ENCODE peak calls at places on chromosomes 2 and 18, in seven cellular contexts. F is astrocyte; C is CD8-positive, alpha-beta T cell; J is H9; O is A549; Q is pancreas; Z is tibial nerve. B is an unnamed sample.

GRCh38 chr2:46570396-46570795 is 91.0 kb downstream of the TMEM247 start:
- DNase-seq in F (no peak), C (no peak), J (no peak), O (no peak), Q (no peak), Z (no peak), B (no peak)

GRCh38 chr2:6992821-6993228 is 75.6 kb downstream of the RNF144A start:
- DNase-seq in F (no peak), C (no peak), J (no peak), O (no peak), Q (no peak), Z (no peak), B (no peak)

GRCh38 chr18:35096677-35097011 is 55.4 kb downstream of the MAPRE2 start:
- DNase-seq in F (no peak), C (no peak), J (no peak), O (no peak), Q (no peak), Z (no peak), B (no peak)

GRCh38 chr2:35820404-35820803 is 535.2 kb upstream of the CRIM1 start:
- DNase-seq in F (no peak), C (no peak), J (no peak), O (no peak), Q (no peak), Z (no peak), B (no peak)

GRCh38 chr2:158691619-158692018 is 103.5 kb upstream of the DAPL1 start:
- DNase-seq in F (no peak), C (no peak), J (no peak), O (no peak), Q (no peak), Z (no peak), B (no peak)

GRCh38 chr2:181685150-181685688 is 4.9 kb upstream of the NEUROD1 start:
- DNase-seq in F (no peak), C (no peak), J (peak; percentile 64), O (no peak), Q (no peak), Z (no peak), B (no peak)

GRCh38 chr2:5123597-5124196 is 568.5 kb upstream of the SOX11 start:
- DNase-seq in F (no peak), C (no peak), J (no peak), O (no peak), Q (no peak), Z (no peak), B (no peak)

GRCh38 chr2:135052997-135053474 is 944 bp downstream of the RAB3GAP1 start:
- DNase-seq in F (peak; percentile 4), C (peak; percentile 7), J (no peak), O (no peak), Q (no peak), Z (no peak), B (no peak)

GRCh38 chr2:84477886-84478285 is 18.8 kb upstream of the SUCLG1 start:
- DNase-seq in F (no peak), C (no peak), J (no peak), O (no peak), Q (no peak), Z (no peak), B (no peak)

GRCh38 chr2:100891911-100892642 is 72.1 kb downstream of the NPAS2 start:
- DNase-seq in F (peak; percentile 71), C (no peak), J (no peak), O (no peak), Q (no peak), Z (peak; percentile 15), B (no peak)

GRCh38 chr2:1527153-1527992 is 114.1 kb downstream of the TPO start:
- DNase-seq in F (no peak), C (no peak), J (no peak), O (no peak), Q (no peak), Z (no peak), B (no peak)

GRCh38 chr2:121041516-121041915 is 243.5 kb downstream of the TFCP2L1 start:
- DNase-seq in F (no peak), C (no peak), J (no peak), O (no peak), Q (no peak), Z (no peak), B (no peak)

GRCh38 chr2:24334245-24334633 is 26.1 kb downstream of the ITSN2 start:
- DNase-seq in F (peak; percentile 60), C (no peak), J (no peak), O (no peak), Q (no peak), Z (no peak), B (peak; percentile 74)

GRCh38 chr2:121502781-121503180 is 27.9 kb upstream of the RNU4ATAC start:
- DNase-seq in F (peak; percentile 62), C (no peak), J (no peak), O (no peak), Q (no peak), Z (no peak), B (no peak)

GRCh38 chr2:215659650-215660049 is 223.8 kb upstream of the FN1 start:
- DNase-seq in F (no peak), C (no peak), J (no peak), O (no peak), Q (no peak), Z (no peak), B (no peak)
- H3K4me1 ChIP-seq in F (peaks cover 37% of the 10 kb centered on the region), C (no peaks in the 10 kb centered on the region), J (no peaks in the 10 kb centered on the region), O (peaks cover 19% of the 10 kb centered on the region), Q (no peaks in the 10 kb centered on the region), Z (peaks cover 4% of the 10 kb centered on the region), B (no peaks in the 10 kb centered on the region)

DNA sequence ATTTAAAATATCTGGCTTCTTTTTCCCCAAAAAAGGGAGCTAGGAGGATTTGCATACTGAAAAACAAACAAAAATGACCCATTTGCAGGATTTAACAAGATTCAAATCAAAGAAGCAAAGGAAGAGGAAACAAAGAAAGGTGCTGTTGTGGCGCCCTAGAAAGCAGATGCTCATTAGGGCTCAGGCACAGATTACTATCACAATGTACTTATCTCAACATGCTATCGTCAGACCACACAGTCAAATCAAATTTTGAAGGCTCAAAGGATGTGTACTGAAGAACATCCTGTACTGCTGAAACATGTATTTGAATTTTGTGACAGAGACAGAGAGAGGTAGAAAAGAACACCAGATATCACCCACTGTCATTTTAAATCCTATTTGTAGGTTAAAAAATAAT is 10.9 kb downstream of the RBMS1 start:
- DNase-seq in F (no peak), C (no peak), J (no peak), O (no peak), Q (no peak), Z (no peak), B (no peak)
- H3K4me1 ChIP-seq in F (no peaks in the 10 kb centered on the region), C (peaks cover 61% of the 10 kb centered on the region), J (peaks cover 4% of the 10 kb centered on the region), O (peaks cover 49% of the 10 kb centered on the region), Q (peaks cover 5% of the 10 kb centered on the region), Z (peaks cover 50% of the 10 kb centered on the region), B (peaks cover 15% of the 10 kb centered on the region)

DNA sequence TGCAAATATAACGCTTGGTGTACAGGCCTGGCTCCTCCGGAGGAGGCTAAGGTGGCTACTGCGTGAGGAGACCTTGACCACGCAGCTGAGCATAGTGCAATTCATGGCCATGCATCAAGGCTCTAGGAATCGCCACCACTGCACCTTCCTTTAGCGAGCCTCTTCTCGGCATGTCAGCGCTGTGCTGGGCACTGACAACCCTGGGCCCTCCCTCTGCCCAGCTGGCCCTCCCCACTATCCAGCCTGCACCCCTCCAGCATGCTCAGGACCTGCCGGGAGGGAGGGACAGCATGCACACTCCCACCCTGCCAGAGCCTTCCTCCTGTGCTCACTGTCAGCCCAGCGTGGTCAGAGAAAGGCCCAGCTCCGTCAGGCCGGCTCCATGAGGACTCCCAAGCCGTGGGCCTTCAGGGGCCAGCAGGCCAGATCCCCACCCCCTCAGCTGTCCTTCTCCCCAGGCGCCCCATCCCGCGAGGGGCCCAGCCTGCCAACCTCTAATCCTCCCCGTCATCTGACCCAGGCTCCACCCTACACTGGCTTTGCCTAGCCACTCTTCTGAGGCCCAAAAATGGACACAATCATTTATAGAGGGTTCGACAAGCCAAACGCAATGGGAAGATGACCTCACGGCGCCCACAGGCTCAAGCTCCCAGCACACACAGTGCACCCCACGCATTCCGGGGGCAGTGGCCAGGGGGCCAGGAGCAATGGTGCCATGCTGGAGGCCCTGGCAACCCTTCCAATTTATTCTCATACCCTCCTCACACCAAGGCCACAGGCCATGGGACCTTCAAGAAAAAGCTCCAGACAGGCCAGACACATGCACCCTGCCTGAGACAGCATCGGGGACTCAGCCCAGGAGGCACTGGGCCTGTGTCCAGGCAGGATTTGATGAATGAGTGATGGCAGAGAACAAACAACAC is 3.5 kb downstream of the BIN1 start:
- DNase-seq in F (no peak), C (no peak), J (peak; percentile 18), O (no peak), Q (peak; percentile 58), Z (no peak), B (no peak)
- H3K4me1 ChIP-seq in F (peaks cover 23% of the 10 kb centered on the region), C (peaks cover 6% of the 10 kb centered on the region), J (peaks cover 4% of the 10 kb centered on the region), O (peaks cover 54% of the 10 kb centered on the region), Q (no peaks in the 10 kb centered on the region), Z (peaks cover 67% of the 10 kb centered on the region), B (peaks cover 16% of the 10 kb centered on the region)

DNA sequence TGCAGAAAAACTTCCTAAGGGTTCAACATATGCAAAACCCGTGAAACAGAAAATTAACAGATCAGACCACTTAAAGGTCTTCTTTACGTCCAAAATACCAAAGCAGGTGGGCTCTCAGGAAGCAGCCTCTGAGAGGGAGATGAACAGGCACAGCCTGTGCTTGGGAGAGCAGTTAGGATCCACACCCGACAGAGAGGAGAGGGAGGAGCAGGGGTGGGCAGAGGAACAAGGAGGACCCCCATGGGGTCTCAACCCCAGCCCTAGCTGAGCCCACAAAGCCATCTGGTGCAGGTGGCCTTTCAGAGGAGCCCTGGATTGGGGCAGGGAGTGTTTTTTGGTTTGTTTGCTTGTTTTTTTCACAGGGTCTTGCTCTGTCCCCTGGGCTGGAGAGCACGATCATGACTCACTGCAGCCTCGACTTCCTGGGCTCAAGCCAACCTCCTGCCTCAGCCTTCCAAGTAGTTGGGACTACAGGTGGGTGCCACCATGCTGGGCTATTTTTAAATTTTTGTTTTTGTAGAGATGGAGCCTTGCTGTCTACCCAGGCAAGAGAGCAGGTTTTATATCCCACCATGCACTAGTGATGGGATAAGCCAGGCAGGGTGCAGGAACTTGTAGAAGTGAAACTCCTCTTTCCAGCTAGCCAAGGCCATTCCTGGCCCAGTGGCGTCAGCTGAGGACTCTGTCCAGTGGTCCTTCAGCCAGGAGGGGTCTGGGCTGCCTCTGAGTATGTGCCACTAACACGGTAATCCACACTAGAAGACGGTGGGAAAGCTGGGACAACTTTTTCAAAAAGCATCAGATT is 154.1 kb upstream of the HDAC4 start:
- DNase-seq in F (no peak), C (no peak), J (no peak), O (no peak), Q (peak; percentile 14), Z (no peak), B (no peak)
- H3K4me1 ChIP-seq in F (no peaks in the 10 kb centered on the region), C (no peaks in the 10 kb centered on the region), J (no peaks in the 10 kb centered on the region), O (no peaks in the 10 kb centered on the region), Q (no peaks in the 10 kb centered on the region), Z (no peaks in the 10 kb centered on the region), B (no peaks in the 10 kb centered on the region)

DNA sequence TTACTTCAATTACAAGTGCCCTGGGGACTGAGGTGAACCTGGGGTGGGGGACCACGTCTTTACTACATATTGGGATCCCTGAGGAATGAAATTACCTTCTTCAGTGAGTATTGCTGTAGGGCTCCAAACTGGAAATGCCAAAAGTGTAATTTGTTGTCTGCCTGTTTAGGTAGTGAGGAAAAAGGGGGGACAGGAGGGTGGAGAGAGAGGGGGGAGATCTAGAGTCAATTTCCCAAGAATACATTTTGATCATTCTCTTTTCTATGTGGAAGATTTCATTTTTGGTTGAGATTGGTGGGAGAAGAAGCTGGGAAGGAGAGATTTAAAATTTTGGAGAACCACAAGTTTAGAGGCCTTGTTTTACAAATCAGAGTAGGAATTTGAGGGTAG is 101.1 kb downstream of the SPTBN1 start:
- DNase-seq in F (no peak), C (no peak), J (no peak), O (no peak), Q (no peak), Z (no peak), B (no peak)
- H3K4me1 ChIP-seq in F (peaks cover 34% of the 10 kb centered on the region), C (peaks cover 32% of the 10 kb centered on the region), J (no peaks in the 10 kb centered on the region), O (peaks cover 41% of the 10 kb centered on the region), Q (peaks cover 13% of the 10 kb centered on the region), Z (peaks cover 98% of the 10 kb centered on the region), B (peaks cover 19% of the 10 kb centered on the region)

GRCh38 chr2:177256695-177257094 is 7.8 kb downstream of the NFE2L2 start:
- DNase-seq in F (no peak), C (no peak), J (no peak), O (no peak), Q (no peak), Z (no peak), B (no peak)
- H3K4me1 ChIP-seq in F (peaks cover 18% of the 10 kb centered on the region), C (peaks cover 93% of the 10 kb centered on the region), J (peaks cover 2% of the 10 kb centered on the region), O (peaks cover 67% of the 10 kb centered on the region), Q (peaks cover 59% of the 10 kb centered on the region), Z (peaks cover 100% of the 10 kb centered on the region), B (peaks cover 23% of the 10 kb centered on the region)

B was measured in lung.